ENCODE peak calls at places on chromosome 7, in four cellular contexts. U is HepG2, X is GM12878, E is H1. W is an unnamed sample.

GRCh38 chr7:1559626-1560590 is 3.9 kb upstream of the TMEM184A start:
- DNase-seq in U (no peak), X (no peak), E (no peak), W (no peak)

GRCh38 chr7:80127412-80128150 is 7.0 kb upstream of the GNAI1 start:
- DNase-seq in U (peak), X (no peak), E (no peak), W (peak)

GRCh38 chr7:84629216-84629615 is 434.6 kb upstream of the SEMA3A start:
- DNase-seq in U (no peak), X (no peak), E (no peak), W (no peak)

GRCh38 chr7:106185719-106186118 is 73.6 kb upstream of the SYPL1 start:
- DNase-seq in U (no peak), X (no peak), E (no peak), W (no peak)

GRCh38 chr7:37069336-37069735 is 345.0 kb upstream of the AOAH start:
- DNase-seq in U (no peak), X (no peak), E (no peak), W (no peak)

GRCh38 chr7:141986923-141987322 is 8.8 kb upstream of the MGAM start:
- DNase-seq in U (no peak), X (no peak), E (no peak), W (no peak)

GRCh38 chr7:114759347-114760062 is 162.4 kb upstream of the MDFIC start:
- DNase-seq in U (no peak), X (no peak), E (no peak), W (no peak)

GRCh38 chr7:143882020-143882610 is 19.9 kb downstream of the TCAF1 start:
- DNase-seq in U (peak), X (no peak), E (peak), W (no peak)

GRCh38 chr7:55135462-55135861 is 116.6 kb downstream of the EGFR start:
- DNase-seq in U (no peak), X (no peak), E (no peak), W (no peak)

GRCh38 chr7:34087892-34088891 is 182.9 kb downstream of the BMPER start:
- DNase-seq in U (peak), X (no peak), E (peak), W (peak)

GRCh38 chr7:85186083-85186520 is 754 bp downstream of the SEMA3D start:
- DNase-seq in U (no peak), X (no peak), E (peak), W (peak)

GRCh38 chr7:33243319-33243881 is 114.0 kb downstream of the BBS9 start:
- DNase-seq in U (peak), X (no peak), E (no peak), W (peak)

GRCh38 chr7:40986351-40986873 is 716.5 kb downstream of the INHBA start:
- DNase-seq in U (no peak), X (no peak), E (no peak), W (no peak)

GRCh38 chr7:130695840-130696239 is 9.5 kb upstream of the TSGA13 start:
- DNase-seq in U (peak), X (no peak), E (no peak), W (peak)

GRCh38 chr7:27083646-27084045 is 12.2 kb downstream of the HOXA1 start:
- DNase-seq in U (no peak), X (peak), E (no peak), W (no peak)

GRCh38 chr7:127885843-127886242 is 145.4 kb downstream of the LRRC4 start:
- DNase-seq in U (no peak), X (no peak), E (no peak), W (no peak)

GRCh38 chr7:28112056-28112455 is 68.5 kb downstream of the JAZF1 start:
- DNase-seq in U (no peak), X (no peak), E (no peak), W (no peak)

GRCh38 chr7:71145906-71146901 is 14.3 kb downstream of the GALNT17 start:
- DNase-seq in U (no peak), X (no peak), E (no peak), W (no peak)

GRCh38 chr7:81007053-81007452 is 88.2 kb upstream of the SEMA3C start:
- DNase-seq in U (no peak), X (no peak), E (no peak), W (no peak)

GRCh38 chr7:2003931-2004812 is 228.6 kb downstream of the MAD1L1 start:
- DNase-seq in U (no peak), X (no peak), E (no peak), W (no peak)

GRCh38 chr7:140564643-140565042 is 76.0 kb downstream of the DENND2A start:
- DNase-seq in U (no peak), X (no peak), E (no peak), W (no peak)

GRCh38 chr7:94258856-94259255 is 135.8 kb upstream of the COL1A2 start:
- DNase-seq in U (no peak), X (no peak), E (peak), W (peak)

GRCh38 chr7:70698219-70698832 is 433.6 kb upstream of the GALNT17 start:
- DNase-seq in U (peak), X (no peak), E (no peak), W (no peak)

GRCh38 chr7:99997545-99998137 is 17.8 kb upstream of the ZKSCAN1 start:
- DNase-seq in U (peak), X (no peak), E (peak), W (peak)

GRCh38 chr7:137642031-137642430 is 204.7 kb downstream of the DGKI start:
- DNase-seq in U (no peak), X (no peak), E (no peak), W (no peak)

GRCh38 chr7:136594739-136595144 is 273.7 kb upstream of the CHRM2 start:
- DNase-seq in U (no peak), X (no peak), E (no peak), W (no peak)

GRCh38 chr7:102425639-102426267 is 7.6 kb upstream of the ORAI2 start:
- DNase-seq in U (no peak), X (peak), E (no peak), W (no peak)

GRCh38 chr7:83684928-83685327 is 36.0 kb upstream of the SEMA3E start:
- DNase-seq in U (no peak), X (no peak), E (no peak), W (peak)

GRCh38 chr7:26675143-26675887 is 189.1 kb downstream of the SKAP2 start:
- DNase-seq in U (no peak), X (no peak), E (no peak), W (no peak)

GRCh38 chr7:152383341-152384234 is 52.2 kb downstream of the KMT2C start:
- DNase-seq in U (no peak), X (no peak), E (no peak), W (no peak)
- TF ChIP-seq YY1 in U (no peak), X (no peak), E (no peak), W (no peak)

DNA sequence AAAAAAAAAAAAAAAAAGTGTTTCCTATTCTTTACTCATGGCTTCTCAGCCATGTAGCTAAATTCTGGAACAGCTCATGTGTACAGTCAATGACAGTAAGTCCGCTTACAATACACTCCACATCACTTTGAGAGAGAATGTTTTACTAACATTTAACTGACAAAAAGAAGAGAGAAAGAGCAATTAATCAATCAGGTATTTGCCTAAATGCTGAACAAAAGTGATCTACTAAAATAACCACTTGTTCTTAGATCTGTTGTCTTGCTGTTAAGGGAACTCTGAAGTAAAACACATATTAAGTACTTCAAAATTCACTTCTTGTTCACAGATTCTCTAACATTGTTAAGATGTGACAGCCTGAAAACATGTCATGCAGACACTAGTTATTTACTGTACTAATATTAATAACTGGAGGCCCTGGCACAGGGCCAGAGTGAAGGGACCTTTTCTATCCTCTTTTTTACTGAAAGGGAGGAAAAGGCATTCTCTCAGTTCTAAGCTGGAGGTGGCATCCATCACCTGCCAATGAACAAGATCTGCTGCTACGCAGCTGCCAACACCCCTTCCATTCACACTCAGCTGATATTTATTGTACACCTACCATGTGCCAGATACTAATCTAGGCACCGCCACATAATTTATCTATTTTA is 72.6 kb downstream of the AHR start:
- DNase-seq in U (no peak), X (no peak), E (no peak), W (no peak)
- TF ChIP-seq SUZ12 in U (no peak), X (no peak), E (no peak), W (no peak)

GRCh38 chr7:156616269-156617202 is 24.0 kb upstream of the RNF32 start:
- DNase-seq in U (peak), X (no peak), E (peak), W (no peak)
- TF ChIP-seq YY1 in U (no peak), X (no peak), E (no peak), W (no peak)

GRCh38 chr7:65247491-65247890 is 126.2 kb upstream of the ZNF92 start:
- DNase-seq in U (no peak), X (no peak), E (peak), W (no peak)

GRCh38 chr7:65254061-65254460 is 119.6 kb upstream of the ZNF92 start:
- DNase-seq in U (no peak), X (no peak), E (no peak), W (no peak)

GRCh38 chr7:65250697-65251395 is 122.8 kb upstream of the ZNF92 start:
- DNase-seq in U (no peak), X (no peak), E (peak), W (no peak)

GRCh38 chr7:65250216-65250615 is 123.4 kb upstream of the ZNF92 start:
- DNase-seq in U (no peak), X (no peak), E (peak), W (no peak)

DNA sequence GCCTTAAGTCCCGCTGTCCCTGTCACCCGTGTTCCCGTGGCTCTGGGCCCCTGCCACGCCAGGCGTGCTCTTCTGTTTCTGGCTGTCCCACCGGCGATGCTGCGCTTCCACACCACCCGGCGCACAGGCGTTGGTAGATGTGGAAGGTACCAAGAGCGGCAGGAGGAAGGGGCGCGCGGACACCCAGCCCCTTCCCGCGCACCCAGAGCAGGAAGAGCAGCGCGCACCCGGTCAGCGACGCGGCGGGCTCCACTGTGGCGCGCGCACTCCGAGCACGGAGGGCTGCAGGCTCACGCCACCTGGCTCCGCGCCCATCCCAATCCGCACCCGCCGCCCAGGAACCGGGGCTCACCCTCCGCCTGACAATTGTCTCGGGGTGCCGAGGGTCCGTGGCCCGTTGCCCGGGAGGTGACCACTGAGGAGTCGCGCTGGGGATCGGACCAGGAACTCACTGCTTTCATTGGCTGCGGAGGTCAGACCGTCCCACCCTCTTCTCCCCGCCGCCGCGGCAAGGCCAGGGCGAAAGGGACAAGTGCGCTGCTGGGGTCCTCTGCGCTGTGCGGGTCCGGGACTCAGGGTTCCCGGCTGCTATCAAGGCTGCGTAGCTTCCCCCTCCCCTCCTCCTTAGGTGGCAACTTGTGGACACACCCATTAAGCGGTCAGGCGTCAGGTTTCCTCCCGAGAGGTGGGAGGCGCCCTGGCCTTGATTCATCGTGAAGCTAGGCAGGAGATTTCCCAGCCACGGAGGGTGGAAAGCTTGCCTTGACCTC is 121.6 kb upstream of the ZNF92 start:
- DNase-seq in U (peak), X (peak), E (peak), W (peak)
- TF ChIP-seq SUZ12 in U (no peak), X (no peak), E (no peak), W (no peak)

GRCh38 chr7:116780966-116781365 is 81.4 kb upstream of the CAPZA2 start:
- DNase-seq in U (no peak), X (no peak), E (no peak), W (no peak)
- TF ChIP-seq YY1 in U (no peak), X (no peak), E (no peak), W (no peak)

GRCh38 chr7:148337566-148337965 is 253.0 kb upstream of the C7orf33 start:
- DNase-seq in U (no peak), X (no peak), E (no peak), W (no peak)

GRCh38 chr7:148337995-148338747 is 252.4 kb upstream of the C7orf33 start:
- DNase-seq in U (no peak), X (no peak), E (no peak), W (no peak)

GRCh38 chr7:148340438-148340837 is 250.1 kb upstream of the C7orf33 start:
- DNase-seq in U (no peak), X (no peak), E (no peak), W (no peak)

GRCh38 chr7:148344406-148344805 is 246.2 kb upstream of the C7orf33 start:
- DNase-seq in U (no peak), X (no peak), E (no peak), W (no peak)

DNA sequence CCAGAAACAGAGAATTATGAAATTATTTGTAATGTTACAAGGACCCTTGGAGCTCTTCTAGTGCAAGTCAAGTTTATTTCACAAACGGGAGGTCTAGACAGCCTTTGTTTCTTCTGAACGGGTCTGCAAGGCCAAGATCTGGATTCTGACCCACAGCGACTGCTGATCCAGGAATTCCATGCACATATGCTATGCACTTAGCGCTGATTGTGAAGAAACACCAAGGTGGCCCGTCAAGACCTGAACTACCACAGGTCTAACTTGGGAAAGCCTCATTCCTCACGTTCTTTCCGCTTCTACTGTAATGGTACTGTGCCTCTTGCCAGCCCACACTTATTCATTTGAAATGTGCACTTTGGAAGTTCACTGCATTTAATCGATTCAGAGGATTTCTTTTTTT is 249.7 kb upstream of the C7orf33 start:
- DNase-seq in U (no peak), X (no peak), E (no peak), W (no peak)
- TF ChIP-seq SUZ12 in U (no peak), X (no peak), E (no peak), W (no peak)

GRCh38 chr7:30200591-30200990 is 65.8 kb downstream of the MTURN start:
- DNase-seq in U (no peak), X (no peak), E (no peak), W (no peak)
- TF ChIP-seq YY1 in U (no peak), X (no peak), E (no peak), W (no peak)

W was measured in NT2/D1.